ENCODE peak calls at places on chromosomes 12 and 14, in six cellular contexts. E, U, C, T, J and Q are unnamed samples.

GRCh38 chr12:3236345-3237153 is 159.4 kb downstream of the TSPAN9 start:
- DNase-seq in C (peak), U (no peak), E (no peak), T (peak), J (no peak), Q (peak)

GRCh38 chr12:117671734-117672133 is 297.1 kb downstream of the KSR2 start:
- DNase-seq in C (peak), E (peak), T (peak), J (peak), U (peak), Q (peak)

GRCh38 chr12:109875572-109876131 is 4.7 kb downstream of the GLTP start:
- DNase-seq in J (no peak), C (no peak), T (no peak), E (no peak), U (peak), Q (no peak)

GRCh38 chr14:91388551-91388975 is 29.1 kb downstream of the CCDC88C start:
- DNase-seq in C (peak), E (no peak), J (no peak), T (no peak), U (no peak), Q (no peak)

GRCh38 chr14:20799955-20800544 is 2.6 kb downstream of the RNASE1 start:
- DNase-seq in U (no peak), E (no peak), C (peak), T (no peak), J (no peak), Q (no peak)

GRCh38 chr12:31526158-31526546 is 64.8 kb downstream of the DENND5B start:
- DNase-seq in U (no peak), E (no peak), C (no peak), J (no peak), T (no peak), Q (no peak)

GRCh38 chr12:22684526-22685118 is 59.7 kb downstream of the ETNK1 start:
- DNase-seq in T (no peak), C (peak), E (no peak), J (no peak), U (no peak), Q (no peak)

GRCh38 chr14:100562751-100563150 is 24.5 kb downstream of the BEGAIN start:
- DNase-seq in T (no peak), E (no peak), U (no peak), C (no peak), J (no peak), Q (no peak)

GRCh38 chr12:90652280-90652679 is 302.7 kb downstream of the CCER1 start:
- DNase-seq in C (peak), T (no peak), E (no peak), U (no peak), J (no peak), Q (no peak)

GRCh38 chr12:79884401-79885006 is 50.4 kb downstream of the PPP1R12A start:
- DNase-seq in E (no peak), J (no peak), C (no peak), U (no peak), T (no peak), Q (no peak)

GRCh38 chr14:83559721-83560120 is 1970.2 kb upstream of the FLRT2 start:
- DNase-seq in J (no peak), C (no peak), T (no peak), E (no peak), U (no peak), Q (no peak)

GRCh38 chr12:77049767-77050353 is 15.5 kb downstream of the E2F7 start:
- DNase-seq in U (no peak), E (no peak), T (peak), C (peak), J (no peak), Q (no peak)

GRCh38 chr14:35419429-35419841 is 14.9 kb upstream of the NFKBIA start:
- DNase-seq in E (no peak), J (no peak), U (no peak), T (no peak), C (no peak), Q (no peak)

GRCh38 chr12:30251546-30251945 is 444.1 kb downstream of the IPO8 start:
- DNase-seq in C (no peak), J (no peak), E (no peak), T (no peak), U (no peak), Q (no peak)

GRCh38 chr14:67911506-67911905 is 91.9 kb downstream of the RAD51B start:
- DNase-seq in T (no peak), E (no peak), J (no peak), U (no peak), C (no peak), Q (no peak)

GRCh38 chr12:70449074-70449757 is 83.1 kb downstream of the KCNMB4 start:
- DNase-seq in T (peak), U (no peak), E (no peak), C (no peak), J (no peak), Q (no peak)

GRCh38 chr12:65170245-65170881 is 980 bp downstream of the LEMD3 start:
- DNase-seq in J (no peak), C (peak), T (peak), E (peak), U (peak), Q (peak)

GRCh38 chr12:5163661-5164060 is 120.0 kb downstream of the KCNA5 start:
- DNase-seq in J (no peak), T (no peak), E (no peak), U (no peak), C (no peak), Q (no peak)

GRCh38 chr14:53055003-53055402 is 98.1 kb downstream of the DDHD1 start:
- DNase-seq in C (peak), J (peak), U (no peak), E (no peak), T (peak), Q (no peak)

GRCh38 chr12:23906329-23906728 is 43.1 kb downstream of the SOX5 start:
- DNase-seq in T (no peak), J (no peak), C (no peak), U (no peak), E (no peak), Q (no peak)

GRCh38 chr12:1847411-1847810 is 27.0 kb downstream of the LRTM2 start:
- DNase-seq in J (no peak), T (no peak), C (peak), E (no peak), U (no peak), Q (no peak)

GRCh38 chr12:81797100-81797499 is 38.0 kb upstream of the PPFIA2 start:
- DNase-seq in U (no peak), T (peak), C (peak), E (no peak), J (no peak), Q (no peak)

GRCh38 chr12:42468341-42468821 is 121.2 kb downstream of the PRICKLE1 start:
- DNase-seq in C (peak), T (no peak), E (no peak), J (no peak), U (no peak), Q (no peak)

GRCh38 chr14:104886690-104887622 is 21.9 kb downstream of the CEP170B start:
- DNase-seq in E (peak), C (no peak), U (no peak), J (no peak), T (no peak), Q (no peak)

GRCh38 chr12:71439613-71440392 is at the start of gene LGR5:
- DNase-seq in E (peak), J (no peak), T (no peak), C (no peak), U (peak), Q (no peak)

GRCh38 chr14:25267186-25267585 is 217.2 kb upstream of the STXBP6 start:
- DNase-seq in J (no peak), E (no peak), U (no peak), T (no peak), C (no peak), Q (no peak)

GRCh38 chr12:80590085-80590484 is 117.3 kb upstream of the MYF6 start:
- DNase-seq in U (no peak), J (no peak), T (no peak), E (no peak), C (no peak), Q (no peak)

GRCh38 chr12:80193900-80194299 is 94.6 kb downstream of the OTOGL start:
- DNase-seq in J (no peak), U (no peak), T (no peak), E (no peak), C (no peak), Q (no peak)

GRCh38 chr14:58426819-58427288 is 477 bp downstream of the TIMM9 start:
- DNase-seq in J (peak), C (peak), U (no peak), E (peak), T (peak), Q (no peak)

GRCh38 chr12:674272-674781 is 11.1 kb upstream of the NINJ2 start:
- DNase-seq in U (no peak), E (no peak), J (no peak), C (peak), T (no peak), Q (peak)
- TF ChIP-seq POLR2A in U (peak), E (no peak), J (peak), C (no peak), T (no peak), Q (no peak)

GRCh38 chr12:54286042-54286931 is 5.8 kb downstream of the HNRNPA1 start:
- DNase-seq in T (no peak), C (peak), E (no peak), U (no peak), J (no peak), Q (no peak)
- TF ChIP-seq POLR2A in T (no peak), C (no peak), E (no peak), U (peak), J (peak), Q (no peak)

GRCh38 chr12:49330631-49331359 is 6.2 kb downstream of the C1QL4 start:
- DNase-seq in C (no peak), U (no peak), T (no peak), J (no peak), E (no peak), Q (no peak)
- TF ChIP-seq POLR2A in C (no peak), U (no peak), T (no peak), J (no peak), E (no peak), Q (no peak)

GRCh38 chr14:64502476-64503183 is 1.0 kb downstream of the ZBTB25 start:
- DNase-seq in T (no peak), C (no peak), E (no peak), U (no peak), J (no peak), Q (no peak)

GRCh38 chr14:64504897-64505771 is 564 bp downstream of the ZBTB1 start:
- DNase-seq in C (peak), E (peak), J (peak), T (peak), U (peak), Q (peak)

GRCh38 chr14:64503184-64503433 is 529 bp downstream of the ZBTB25 start:
- DNase-seq in T (no peak), J (no peak), C (no peak), E (no peak), U (no peak), Q (no peak)

GRCh38 chr14:64503434-64504309 is at the start of gene ZBTB25:
- DNase-seq in T (peak), C (peak), J (peak), U (peak), E (peak), Q (peak)

DNA sequence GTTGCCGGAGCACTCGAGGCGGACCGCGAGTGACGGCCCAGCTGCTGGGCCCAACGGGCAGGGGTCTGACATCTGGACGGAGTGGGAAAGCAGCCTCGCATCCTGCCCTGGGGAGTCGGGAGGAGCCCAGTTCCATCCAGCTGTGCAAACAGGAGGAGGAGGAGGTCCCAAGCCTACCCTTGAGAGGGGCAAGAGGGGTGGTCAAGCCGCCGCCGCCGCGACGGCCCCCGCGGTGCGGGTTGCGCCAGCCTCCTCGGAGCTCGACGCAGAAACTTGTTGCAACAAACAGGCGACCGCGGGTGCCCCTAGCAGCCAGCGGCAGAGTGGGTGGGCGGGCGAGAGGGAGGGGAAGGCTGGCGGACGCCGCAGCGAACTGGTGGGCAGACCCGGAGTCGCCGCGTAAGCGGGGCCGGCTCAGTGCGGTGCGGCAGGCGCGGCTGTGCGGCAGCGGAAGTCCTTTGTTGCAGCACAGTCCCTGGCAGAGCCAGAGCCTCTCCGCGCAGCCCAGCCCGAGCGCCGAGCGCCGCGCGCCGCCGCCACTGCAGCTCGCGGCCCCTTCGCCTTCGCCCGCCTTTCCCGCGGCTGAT is at the start of gene ZBTB1:
- DNase-seq in E (peak), C (peak), U (peak), T (peak), J (peak), Q (peak)
- TF ChIP-seq POLR2A in E (peak), C (peak), U (peak), T (peak), J (peak), Q (peak)

GRCh38 chr12:130873106-130873795 is 1.4 kb downstream of the RAN start:
- DNase-seq in C (no peak), E (no peak), J (no peak), U (no peak), T (no peak), Q (no peak)

GRCh38 chr12:130873825-130874224 is 2.0 kb downstream of the RAN start:
- DNase-seq in E (no peak), J (no peak), T (no peak), U (no peak), C (no peak), Q (no peak)

GRCh38 chr12:130875193-130875592 is 3.3 kb downstream of the RAN start:
- DNase-seq in J (no peak), U (no peak), E (no peak), T (no peak), C (no peak), Q (no peak)

GRCh38 chr12:130876297-130876696 is 4.4 kb downstream of the RAN start:
- DNase-seq in J (no peak), E (no peak), U (no peak), T (no peak), C (no peak), Q (no peak)

DNA sequence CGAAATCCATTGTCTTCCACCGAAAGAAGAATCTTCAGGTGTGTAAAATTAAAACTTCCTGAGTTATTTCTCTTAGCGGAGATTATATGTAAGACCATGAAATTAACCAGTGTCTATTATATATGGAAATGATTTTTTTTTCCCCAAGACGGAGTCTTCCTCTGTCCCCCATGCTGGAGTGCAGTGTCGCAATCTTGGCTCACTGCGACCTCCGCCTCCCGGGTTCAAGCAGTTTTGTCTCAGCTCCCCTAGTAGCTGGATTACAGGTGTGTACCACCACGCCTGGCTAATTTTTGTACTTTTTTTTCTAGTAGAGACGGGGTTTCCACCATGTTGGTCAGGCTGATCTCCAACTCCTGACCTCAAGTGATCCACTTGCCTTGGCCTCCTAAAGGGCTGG is 2.8 kb downstream of the RAN start:
- DNase-seq in U (no peak), J (no peak), T (no peak), C (no peak), E (no peak), Q (no peak)
- TF ChIP-seq POLR2A in U (no peak), J (no peak), T (no peak), C (no peak), E (no peak), Q (no peak)